ENCODE peak calls at places on chromosomes 16 and 17, in eight cellular contexts. One of them, this sample, is unnamed.

GRCh38 chr17:66283296-66283934 is 19.0 kb upstream of the PRKCA start:
- DNase-seq in sigmoid colon: no peak
- DNase-seq in cardiac muscle cell: no peak
- DNase-seq in effector memory CD4-positive, alpha-beta T cell: no peak
- DNase-seq in HepG2: no peak
- DNase-seq in neural progenitor cell: no peak
- DNase-seq in neuronal stem cell: no peak
- DNase-seq in A549: no peak
- DNase-seq in this sample: no peak

GRCh38 chr16:87149051-87149450 is 168.1 kb downstream of the C16orf95 start:
- DNase-seq in sigmoid colon: no peak
- DNase-seq in cardiac muscle cell: no peak
- DNase-seq in effector memory CD4-positive, alpha-beta T cell: no peak
- DNase-seq in HepG2: no peak
- DNase-seq in neural progenitor cell: no peak
- DNase-seq in neuronal stem cell: no peak
- DNase-seq in A549: no peak
- DNase-seq in this sample: no peak

GRCh38 chr16:31079342-31079944 is 5.2 kb downstream of the ZNF646 start:
- DNase-seq in sigmoid colon: no peak
- DNase-seq in cardiac muscle cell: no peak
- DNase-seq in effector memory CD4-positive, alpha-beta T cell: no peak
- DNase-seq in HepG2: no peak
- DNase-seq in neural progenitor cell: no peak
- DNase-seq in neuronal stem cell: no peak
- DNase-seq in A549: no peak
- DNase-seq in this sample: no peak

GRCh38 chr16:47644661-47645060 is 183.5 kb downstream of the PHKB start:
- DNase-seq in sigmoid colon: no peak
- DNase-seq in cardiac muscle cell: no peak
- DNase-seq in effector memory CD4-positive, alpha-beta T cell: no peak
- DNase-seq in HepG2: no peak
- DNase-seq in neural progenitor cell: no peak
- DNase-seq in neuronal stem cell: no peak
- DNase-seq in A549: no peak
- DNase-seq in this sample: no peak

GRCh38 chr16:88630433-88630832 is 7.9 kb upstream of the IL17C start:
- DNase-seq in sigmoid colon: no peak
- DNase-seq in cardiac muscle cell: no peak
- DNase-seq in effector memory CD4-positive, alpha-beta T cell: no peak
- DNase-seq in HepG2: no peak
- DNase-seq in neural progenitor cell: no peak
- DNase-seq in neuronal stem cell: no peak
- DNase-seq in A549: no peak
- DNase-seq in this sample: no peak

GRCh38 chr17:2384439-2385127 is 16.3 kb downstream of the MNT start:
- DNase-seq in sigmoid colon: no peak
- DNase-seq in cardiac muscle cell: no peak
- DNase-seq in effector memory CD4-positive, alpha-beta T cell: no peak
- DNase-seq in HepG2: no peak
- DNase-seq in neural progenitor cell: no peak
- DNase-seq in neuronal stem cell: no peak
- DNase-seq in A549: no peak
- DNase-seq in this sample: no peak

GRCh38 chr16:82059161-82059982 is 24.3 kb downstream of the HSD17B2 start:
- DNase-seq in sigmoid colon: no peak
- DNase-seq in cardiac muscle cell: no peak
- DNase-seq in effector memory CD4-positive, alpha-beta T cell: no peak
- DNase-seq in HepG2: no peak
- DNase-seq in neural progenitor cell: no peak
- DNase-seq in neuronal stem cell: no peak
- DNase-seq in A549: no peak
- DNase-seq in this sample: no peak

GRCh38 chr16:87392823-87393679 is 915 bp downstream of the MAP1LC3B start:
- DNase-seq in sigmoid colon: peak; percentile 82
- DNase-seq in cardiac muscle cell: peak; percentile 65
- DNase-seq in effector memory CD4-positive, alpha-beta T cell: no peak
- DNase-seq in HepG2: no peak
- DNase-seq in neural progenitor cell: peak; percentile 68
- DNase-seq in neuronal stem cell: peak; percentile 21
- DNase-seq in A549: peak; percentile 46
- DNase-seq in this sample: peak; percentile 87

GRCh38 chr16:77557385-77557784 is 122.6 kb upstream of the ADAMTS18 start:
- DNase-seq in sigmoid colon: no peak
- DNase-seq in cardiac muscle cell: no peak
- DNase-seq in effector memory CD4-positive, alpha-beta T cell: no peak
- DNase-seq in HepG2: no peak
- DNase-seq in neural progenitor cell: no peak
- DNase-seq in neuronal stem cell: no peak
- DNase-seq in A549: no peak
- DNase-seq in this sample: no peak

GRCh38 chr17:49214665-49215360 is 4.3 kb downstream of the ABI3 start:
- DNase-seq in sigmoid colon: no peak
- DNase-seq in cardiac muscle cell: no peak
- DNase-seq in effector memory CD4-positive, alpha-beta T cell: no peak
- DNase-seq in HepG2: no peak
- DNase-seq in neural progenitor cell: no peak
- DNase-seq in neuronal stem cell: no peak
- DNase-seq in A549: no peak
- DNase-seq in this sample: no peak

GRCh38 chr17:49209061-49209571 is 1.3 kb downstream of the GNGT2 start:
- DNase-seq in sigmoid colon: no peak
- DNase-seq in cardiac muscle cell: no peak
- DNase-seq in effector memory CD4-positive, alpha-beta T cell: no peak
- DNase-seq in HepG2: no peak
- DNase-seq in neural progenitor cell: no peak
- DNase-seq in neuronal stem cell: no peak
- DNase-seq in A549: no peak
- DNase-seq in this sample: no peak

GRCh38 chr17:49213399-49213798 is 2.9 kb downstream of the ABI3 start:
- DNase-seq in sigmoid colon: no peak
- DNase-seq in cardiac muscle cell: no peak
- DNase-seq in effector memory CD4-positive, alpha-beta T cell: no peak
- DNase-seq in HepG2: no peak
- DNase-seq in neural progenitor cell: no peak
- DNase-seq in neuronal stem cell: no peak
- DNase-seq in A549: no peak
- DNase-seq in this sample: no peak

GRCh38 chr17:49213803-49214202 is 3.3 kb downstream of the ABI3 start:
- DNase-seq in sigmoid colon: no peak
- DNase-seq in cardiac muscle cell: no peak
- DNase-seq in effector memory CD4-positive, alpha-beta T cell: no peak
- DNase-seq in HepG2: no peak
- DNase-seq in neural progenitor cell: no peak
- DNase-seq in neuronal stem cell: no peak
- DNase-seq in A549: no peak
- DNase-seq in this sample: no peak

DNA sequence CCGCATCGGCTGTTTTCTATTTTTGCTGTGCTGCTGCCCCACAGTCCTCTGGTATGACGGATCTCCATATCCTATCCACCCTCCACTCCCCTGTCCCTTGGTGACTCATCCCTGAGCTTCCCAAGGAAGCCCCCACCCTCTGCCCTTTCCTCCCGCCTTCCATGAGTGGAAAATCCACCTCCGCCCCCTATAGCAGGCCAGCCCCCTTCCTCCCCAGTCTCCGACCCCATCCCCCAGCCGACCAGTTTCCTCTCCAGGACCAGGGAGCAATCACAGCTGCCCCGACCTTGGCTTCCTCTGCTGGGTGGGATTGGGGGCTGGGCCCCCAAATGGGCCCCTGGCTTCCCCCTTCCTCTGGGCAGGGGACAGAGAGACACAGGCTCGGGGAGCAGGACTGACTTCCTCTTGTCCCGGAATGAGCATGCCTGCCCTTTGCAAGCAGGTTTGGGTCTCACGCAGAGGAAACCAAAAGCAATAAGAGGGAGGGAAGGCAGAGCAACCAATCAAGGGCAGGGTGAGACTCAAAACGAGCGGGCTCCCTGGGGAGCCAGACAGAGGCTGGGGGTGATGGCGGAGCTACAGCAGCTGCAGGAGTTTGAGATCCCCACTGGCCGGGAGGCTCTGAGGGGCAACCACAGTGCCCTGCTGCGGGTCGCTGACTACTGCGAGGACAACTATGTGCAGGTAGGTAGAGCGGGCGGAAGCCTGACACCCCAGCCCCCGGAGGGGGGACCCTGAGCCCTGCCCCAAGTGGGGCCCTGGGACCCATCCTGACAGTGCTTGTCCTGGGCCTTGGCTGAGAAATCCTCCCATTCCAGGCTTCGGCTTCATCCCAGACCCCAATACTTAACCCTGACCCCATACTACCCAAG is at the start of the genes ABI3 and GNGT2:
- DNase-seq in sigmoid colon: no peak
- DNase-seq in cardiac muscle cell: no peak
- DNase-seq in effector memory CD4-positive, alpha-beta T cell: no peak
- DNase-seq in HepG2: no peak
- DNase-seq in neural progenitor cell: no peak
- DNase-seq in neuronal stem cell: no peak
- DNase-seq in A549: no peak
- DNase-seq in this sample: peak; percentile 61
- H3K4me3 ChIP-seq in sigmoid colon: peak within 1 kb of the TSS; percentile 31
- H3K4me3 ChIP-seq in cardiac muscle cell: no peak within 1 kb of the TSS
- H3K4me3 ChIP-seq in effector memory CD4-positive, alpha-beta T cell: peak within 1 kb of the TSS; percentile 58
- H3K4me3 ChIP-seq in HepG2: no peak within 1 kb of the TSS
- H3K4me3 ChIP-seq in neural progenitor cell: no peak within 1 kb of the TSS
- H3K4me3 ChIP-seq in neuronal stem cell: no peak within 1 kb of the TSS
- H3K4me3 ChIP-seq in A549: no peak within 1 kb of the TSS
- H3K4me3 ChIP-seq in this sample: no peak within 1 kb of the TSS

GRCh38 chr17:83084214-83084613 is 4.8 kb downstream of the METRNL start:
- DNase-seq in sigmoid colon: no peak
- DNase-seq in cardiac muscle cell: no peak
- DNase-seq in effector memory CD4-positive, alpha-beta T cell: no peak
- DNase-seq in HepG2: no peak
- DNase-seq in neural progenitor cell: no peak
- DNase-seq in neuronal stem cell: no peak
- DNase-seq in A549: no peak
- DNase-seq in this sample: no peak
- H3K4me1 ChIP-seq in sigmoid colon: no peaks in the 10 kb centered on the region
- H3K4me1 ChIP-seq in cardiac muscle cell: peaks cover 3% of the 10 kb centered on the region
- H3K4me1 ChIP-seq in effector memory CD4-positive, alpha-beta T cell: peaks cover 16% of the 10 kb centered on the region
- H3K4me1 ChIP-seq in HepG2: peaks cover 16% of the 10 kb centered on the region
- H3K4me1 ChIP-seq in neural progenitor cell: no peaks in the 10 kb centered on the region
- H3K4me1 ChIP-seq in neuronal stem cell: peaks cover 7% of the 10 kb centered on the region
- H3K4me1 ChIP-seq in A549: peaks cover 24% of the 10 kb centered on the region
- H3K4me1 ChIP-seq in this sample: no peaks in the 10 kb centered on the region

GRCh38 chr17:17025621-17026020 is 16.6 kb upstream of the MPRIP start:
- DNase-seq in sigmoid colon: no peak
- DNase-seq in cardiac muscle cell: peak; percentile 73
- DNase-seq in effector memory CD4-positive, alpha-beta T cell: no peak
- DNase-seq in HepG2: no peak
- DNase-seq in neural progenitor cell: no peak
- DNase-seq in neuronal stem cell: no peak
- DNase-seq in A549: no peak
- DNase-seq in this sample: peak; percentile 49
- H3K4me3 ChIP-seq in sigmoid colon: no peak overlapping the region
- H3K4me3 ChIP-seq in cardiac muscle cell: no peak overlapping the region
- H3K4me3 ChIP-seq in effector memory CD4-positive, alpha-beta T cell: no peak overlapping the region
- H3K4me3 ChIP-seq in HepG2: no peak overlapping the region
- H3K4me3 ChIP-seq in neural progenitor cell: no peak overlapping the region
- H3K4me3 ChIP-seq in neuronal stem cell: no peak overlapping the region
- H3K4me3 ChIP-seq in A549: no peak overlapping the region
- H3K4me3 ChIP-seq in this sample: no peak overlapping the region

GRCh38 chr16:85205747-85206471 is 93.6 kb upstream of the CIBAR2 start:
- DNase-seq in sigmoid colon: no peak
- DNase-seq in cardiac muscle cell: peak; percentile 52
- DNase-seq in effector memory CD4-positive, alpha-beta T cell: no peak
- DNase-seq in HepG2: peak; percentile 47
- DNase-seq in neural progenitor cell: no peak
- DNase-seq in neuronal stem cell: no peak
- DNase-seq in A549: peak; percentile 47
- DNase-seq in this sample: no peak
- H3K4me1 ChIP-seq in sigmoid colon: no peaks in the 10 kb centered on the region
- H3K4me1 ChIP-seq in cardiac muscle cell: peaks cover 71% of the 10 kb centered on the region
- H3K4me1 ChIP-seq in effector memory CD4-positive, alpha-beta T cell: no peaks in the 10 kb centered on the region
- H3K4me1 ChIP-seq in HepG2: peaks cover 90% of the 10 kb centered on the region
- H3K4me1 ChIP-seq in neural progenitor cell: peaks cover 47% of the 10 kb centered on the region
- H3K4me1 ChIP-seq in neuronal stem cell: peaks cover 37% of the 10 kb centered on the region
- H3K4me1 ChIP-seq in A549: peaks cover 19% of the 10 kb centered on the region
- H3K4me1 ChIP-seq in this sample: no peaks in the 10 kb centered on the region

DNA sequence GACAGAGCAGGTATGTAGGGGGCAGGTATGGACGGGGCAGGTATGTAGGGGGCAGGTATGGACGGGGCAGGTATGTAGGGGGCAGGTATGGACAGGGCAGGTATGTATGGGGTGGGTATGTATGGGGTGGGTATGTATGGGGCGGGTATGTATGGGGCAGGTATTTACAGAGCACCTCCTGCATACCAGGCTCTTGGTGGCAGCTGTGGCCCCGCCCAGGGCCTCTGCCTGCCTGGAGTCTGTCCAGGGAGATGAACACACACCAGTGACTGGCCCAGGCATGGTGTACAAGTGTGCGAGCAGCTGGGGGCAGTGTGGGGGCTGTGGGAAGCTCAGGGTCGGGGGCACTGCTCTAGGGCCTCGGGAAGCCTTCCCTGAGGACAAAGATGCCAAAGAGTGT is 4.4 kb downstream of the RPL3L start:
- DNase-seq in sigmoid colon: no peak
- DNase-seq in cardiac muscle cell: no peak
- DNase-seq in effector memory CD4-positive, alpha-beta T cell: no peak
- DNase-seq in HepG2: no peak
- DNase-seq in neural progenitor cell: no peak
- DNase-seq in neuronal stem cell: no peak
- DNase-seq in A549: no peak
- DNase-seq in this sample: peak; percentile 50
- H3K4me3 ChIP-seq in sigmoid colon: no peak overlapping the region
- H3K4me3 ChIP-seq in cardiac muscle cell: no peak overlapping the region
- H3K4me3 ChIP-seq in effector memory CD4-positive, alpha-beta T cell: no peak overlapping the region
- H3K4me3 ChIP-seq in HepG2: no peak overlapping the region
- H3K4me3 ChIP-seq in neural progenitor cell: no peak overlapping the region
- H3K4me3 ChIP-seq in neuronal stem cell: no peak overlapping the region
- H3K4me3 ChIP-seq in A549: no peak overlapping the region
- H3K4me3 ChIP-seq in this sample: no peak overlapping the region

DNA sequence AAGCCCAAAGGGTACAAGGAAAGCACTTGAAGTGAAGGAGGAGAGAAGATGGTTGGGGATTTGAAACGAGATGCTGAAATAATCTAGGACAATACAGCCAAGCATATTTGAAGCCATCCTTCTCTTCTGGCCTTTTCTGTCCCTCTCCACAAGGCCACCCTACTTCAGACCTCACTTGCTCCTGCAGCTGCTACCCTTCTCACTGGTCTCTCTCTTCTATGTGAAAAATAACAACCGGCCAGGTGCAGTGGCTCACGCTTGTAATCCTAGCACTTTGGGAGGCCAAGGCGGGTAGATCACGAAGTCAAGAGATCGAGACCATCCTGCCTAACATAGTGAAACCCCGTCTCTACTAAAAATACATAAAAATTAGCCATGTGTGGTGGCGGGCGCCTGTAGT is 33.2 kb upstream of the HAPSTR1 start:
- DNase-seq in sigmoid colon: no peak
- DNase-seq in cardiac muscle cell: no peak
- DNase-seq in effector memory CD4-positive, alpha-beta T cell: no peak
- DNase-seq in HepG2: no peak
- DNase-seq in neural progenitor cell: no peak
- DNase-seq in neuronal stem cell: no peak
- DNase-seq in A549: no peak
- DNase-seq in this sample: no peak
- H3K4me1 ChIP-seq in sigmoid colon: no peaks in the 10 kb centered on the region
- H3K4me1 ChIP-seq in cardiac muscle cell: no peaks in the 10 kb centered on the region
- H3K4me1 ChIP-seq in effector memory CD4-positive, alpha-beta T cell: no peaks in the 10 kb centered on the region
- H3K4me1 ChIP-seq in HepG2: peaks cover 11% of the 10 kb centered on the region
- H3K4me1 ChIP-seq in neural progenitor cell: no peaks in the 10 kb centered on the region
- H3K4me1 ChIP-seq in neuronal stem cell: no peaks in the 10 kb centered on the region
- H3K4me1 ChIP-seq in A549: peaks cover 32% of the 10 kb centered on the region
- H3K4me1 ChIP-seq in this sample: peaks cover 2% of the 10 kb centered on the region

GRCh38 chr16:28984619-28985135 is at the start of gene LAT:
- DNase-seq in sigmoid colon: no peak
- DNase-seq in cardiac muscle cell: no peak
- DNase-seq in effector memory CD4-positive, alpha-beta T cell: peak; percentile 66
- DNase-seq in HepG2: no peak
- DNase-seq in neural progenitor cell: no peak
- DNase-seq in neuronal stem cell: no peak
- DNase-seq in A549: peak; percentile 25
- DNase-seq in this sample: no peak
- H3K4me3 ChIP-seq in sigmoid colon: no peak within 1 kb of the TSS
- H3K4me3 ChIP-seq in cardiac muscle cell: no peak within 1 kb of the TSS
- H3K4me3 ChIP-seq in effector memory CD4-positive, alpha-beta T cell: peak within 1 kb of the TSS; percentile 95
- H3K4me3 ChIP-seq in HepG2: no peak within 1 kb of the TSS
- H3K4me3 ChIP-seq in neural progenitor cell: no peak within 1 kb of the TSS
- H3K4me3 ChIP-seq in neuronal stem cell: no peak within 1 kb of the TSS
- H3K4me3 ChIP-seq in A549: no peak within 1 kb of the TSS
- H3K4me3 ChIP-seq in this sample: no peak within 1 kb of the TSS

This sample was measured in aorta.